ENCODE peak calls at places on chromosomes 11 and 22, in seven cellular contexts. C is A172, M is KBM-7, P is Kasumi-1, U is hepatic stellate cell, N is nephron progenitor cell, Q is adipocyte. A is an unnamed sample.

GRCh38 chr11:72750086-72750485 is 2.1 kb downstream of the ARAP1 start:
- DNase-seq in C (no peak), M (no peak), P (no peak), U (no peak), N (no peak), Q (no peak), A (no peak)

GRCh38 chr11:130178441-130178971 is 18.9 kb downstream of the ST14 start:
- DNase-seq in C (no peak), M (no peak), P (no peak), U (no peak), N (no peak), Q (no peak), A (no peak)

GRCh38 chr11:35005156-35005780 is 88.8 kb downstream of the PDHX start:
- DNase-seq in C (no peak), M (no peak), P (no peak), U (no peak), N (no peak), Q (no peak), A (no peak)

GRCh38 chr22:47162865-47163264 is 400.4 kb downstream of the TBC1D22A start:
- DNase-seq in C (no peak), M (no peak), P (no peak), U (no peak), N (no peak), Q (no peak), A (no peak)

GRCh38 chr22:45717787-45718186 is 46.2 kb downstream of the ATXN10 start:
- DNase-seq in C (peak; percentile 54), M (no peak), P (no peak), U (peak; percentile 9), N (no peak), Q (peak; percentile 56), A (peak; percentile 38)

GRCh38 chr11:29336727-29337212 is 680.1 kb downstream of the KCNA4 start:
- DNase-seq in C (no peak), M (no peak), P (no peak), U (no peak), N (no peak), Q (peak; percentile 64), A (peak; percentile 64)

GRCh38 chr11:64856382-64857227 is 12.2 kb upstream of the CDC42BPG start:
- DNase-seq in C (peak; percentile 96), M (peak; percentile 78), P (peak; percentile 68), U (peak; percentile 92), N (no peak), Q (peak; percentile 81), A (peak; percentile 81)

GRCh38 chr11:131954146-131954545 is 583.7 kb downstream of the NTM start:
- DNase-seq in C (no peak), M (no peak), P (no peak), U (no peak), N (no peak), Q (no peak), A (no peak)

GRCh38 chr22:44312766-44313165 is at the start of gene SHISAL1:
- DNase-seq in C (peak; percentile 40), M (no peak), P (no peak), U (no peak), N (no peak), Q (no peak), A (no peak)

GRCh38 chr11:65498042-65498726 is 661 bp upstream of the MALAT1 start:
- DNase-seq in C (peak; percentile 53), M (peak; percentile 76), P (peak; percentile 57), U (no peak), N (peak; percentile 26), Q (peak; percentile 80), A (no peak)

A was measured in AG20443.